ENCODE peak calls at places on chromosomes 1 and 21, in six cellular contexts. I is endothelial cell of umbilical vein, U is GM12878, K is spleen, J is H1, V is heart left ventricle. S is an unnamed sample.

GRCh38 chr1:203632941-203633340 is 6.3 kb downstream of the ATP2B4 start:
- DNase-seq in K (no peak), J (no peak), V (no peak), I (no peak), U (no peak), S (no peak)

GRCh38 chr1:175036476-175036875 is 13.3 kb upstream of the MRPS14 start:
- DNase-seq in U (no peak), V (no peak), K (no peak), I (no peak), J (no peak), S (no peak)

GRCh38 chr1:192706936-192707335 is 71.0 kb downstream of the RGS13 start:
- DNase-seq in J (no peak), I (no peak), U (no peak), K (no peak), V (no peak), S (no peak)

GRCh38 chr21:42386034-42386591 is 9.7 kb downstream of the TMPRSS3 start:
- DNase-seq in J (no peak), K (peak), U (no peak), I (no peak), V (no peak), S (no peak)

GRCh38 chr1:206725053-206725963 is 40.6 kb downstream of the MAPKAPK2 start:
- DNase-seq in K (no peak), V (no peak), I (peak), J (no peak), U (no peak), S (no peak)

GRCh38 chr1:28091043-28091781 is 2.8 kb upstream of the EYA3 start:
- DNase-seq in V (peak), U (peak), K (peak), I (peak), J (no peak), S (peak)

GRCh38 chr1:179143332-179143731 is 61.5 kb downstream of the TOR3A start:
- DNase-seq in K (no peak), U (no peak), J (no peak), I (no peak), V (no peak), S (no peak)

GRCh38 chr1:103525114-103525606 is 339 bp upstream of the RNPC3 start:
- DNase-seq in K (peak), I (peak), V (peak), U (no peak), J (no peak), S (no peak)

GRCh38 chr1:203036537-203036936 is 10.2 kb downstream of the PPFIA4 start:
- DNase-seq in I (no peak), U (no peak), J (no peak), K (no peak), V (no peak), S (no peak)

GRCh38 chr1:248704556-248704955 is 2.0 kb upstream of the OR14I1 start:
- DNase-seq in U (no peak), K (no peak), V (no peak), J (no peak), I (no peak), S (no peak)

GRCh38 chr1:38919075-38919474 is 22.6 kb downstream of the RHBDL2 start:
- DNase-seq in I (no peak), U (no peak), J (no peak), V (no peak), K (no peak), S (no peak)

GRCh38 chr1:12556957-12557935 is 60.8 kb downstream of the DHRS3 start:
- DNase-seq in J (no peak), V (no peak), U (no peak), K (no peak), I (no peak), S (no peak)

GRCh38 chr1:152986578-152986977 is 2.7 kb downstream of the SPRR1A start:
- DNase-seq in K (no peak), V (no peak), I (no peak), J (no peak), U (no peak), S (no peak)

GRCh38 chr1:232726048-232726779 is 79.0 kb upstream of the MAP10 start:
- DNase-seq in V (no peak), K (no peak), U (no peak), I (no peak), J (no peak), S (no peak)

GRCh38 chr1:114025609-114026401 is 46.5 kb downstream of the OLFML3 start:
- DNase-seq in U (no peak), K (no peak), I (no peak), V (no peak), J (no peak), S (no peak)

GRCh38 chr21:31731112-31731801 is 661 bp downstream of the SCAF4 start:
- DNase-seq in U (no peak), K (peak), J (no peak), V (peak), I (no peak), S (peak)

GRCh38 chr1:17717595-17717994 is 37.5 kb upstream of the ACTL8 start:
- DNase-seq in J (no peak), K (no peak), I (no peak), V (no peak), U (no peak), S (no peak)

GRCh38 chr1:182143825-182144661 is 82.5 kb upstream of the ZNF648 start:
- DNase-seq in V (peak), I (peak), K (peak), U (no peak), J (no peak), S (peak)

DNA sequence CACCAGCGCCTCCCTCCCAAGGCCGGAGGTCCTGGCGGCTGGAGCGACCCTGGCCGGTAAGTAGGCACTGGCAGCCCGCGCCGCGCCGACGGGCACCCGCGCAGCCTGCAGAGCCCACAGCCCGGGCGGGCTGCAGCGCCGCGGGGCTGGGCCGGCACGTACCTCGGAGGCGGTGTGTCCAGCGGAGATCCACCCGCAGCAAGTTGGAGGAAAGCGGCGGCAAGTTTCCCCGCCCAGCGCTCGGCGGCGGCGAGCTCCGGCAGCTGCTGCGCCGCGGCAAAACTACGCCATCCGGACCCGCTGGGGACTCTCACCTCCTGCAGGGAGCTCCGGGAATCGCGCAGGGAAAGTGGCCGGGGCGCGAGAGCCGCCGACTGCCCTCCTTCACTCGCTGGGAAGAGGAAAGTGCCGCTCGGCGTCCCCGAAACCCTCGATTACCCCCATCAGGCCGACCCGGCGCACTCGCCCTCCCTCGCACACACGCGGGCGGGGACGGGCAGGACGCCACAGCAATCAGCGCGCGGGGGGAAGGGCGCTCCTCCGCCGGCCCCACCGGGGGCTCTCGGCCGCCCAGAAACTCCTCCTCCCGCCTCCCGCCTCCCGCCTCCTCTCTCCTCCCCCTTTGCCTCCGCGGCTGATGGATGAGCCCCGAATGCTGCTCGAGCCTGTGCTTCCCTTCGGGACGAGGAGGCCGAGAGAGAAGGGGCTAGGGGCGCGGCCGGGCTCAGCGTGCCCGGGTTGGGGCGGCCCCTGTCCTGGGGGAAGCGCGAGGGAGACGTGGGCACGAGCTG is at the start of gene TGFBR3:
- DNase-seq in V (peak), U (no peak), I (peak), J (no peak), K (peak), S (peak)
- TF ChIP-seq POLR2A in V (no peak), U (peak), I (peak), J (no peak), K (peak), S (peak)

GRCh38 chr1:225146478-225146877 is 217.0 kb downstream of the DNAH14 start:
- DNase-seq in I (no peak), K (no peak), V (no peak), J (peak), U (no peak), S (no peak)
- H3K27ac ChIP-seq in I (no peak), K (no peak), V (no peak), J (no peak), U (no peak), S (no peak)

DNA sequence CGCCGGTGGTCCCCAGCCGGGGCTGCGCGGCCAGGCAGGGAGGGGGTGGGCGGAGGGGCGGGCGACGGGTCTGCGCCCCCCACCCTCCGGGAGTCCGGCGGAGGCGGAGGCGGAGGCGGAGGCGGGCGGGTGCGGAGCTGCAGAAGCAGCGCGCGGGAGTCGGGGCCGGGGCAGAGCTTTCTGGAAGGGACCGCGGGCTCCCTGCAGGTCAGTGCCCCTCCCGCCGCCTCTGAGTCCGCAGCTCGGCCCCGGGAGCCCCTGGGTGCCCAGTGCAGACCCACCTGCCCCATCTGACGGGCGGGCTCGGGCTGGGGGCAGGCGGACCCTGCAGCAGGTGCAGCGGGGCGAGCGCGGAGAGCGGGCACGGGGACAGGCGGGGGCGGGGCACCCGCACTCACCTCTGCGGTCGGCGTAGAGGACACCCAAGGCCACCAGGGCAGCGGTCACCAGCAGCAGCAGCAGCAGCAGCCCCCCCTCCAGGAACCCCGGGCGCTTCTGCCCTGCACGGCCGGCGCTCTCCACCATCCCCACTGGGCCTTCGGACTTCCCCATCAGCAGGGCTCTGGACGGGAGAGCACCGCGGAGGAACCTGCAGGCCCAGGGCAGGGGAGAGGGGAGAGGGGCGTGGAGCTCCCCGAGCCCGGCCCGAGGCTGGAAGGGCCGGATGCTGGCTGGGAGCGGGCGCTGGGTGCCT is 3.7 kb downstream of the MMEL1 start:
- DNase-seq in V (no peak), J (no peak), U (no peak), K (peak), I (no peak), S (no peak)
- TF ChIP-seq POLR2A in V (no peak), J (no peak), U (no peak), K (no peak), I (no peak), S (no peak)

GRCh38 chr1:200674838-200675587 is 5.3 kb upstream of the DDX59 start:
- DNase-seq in I (no peak), V (no peak), U (no peak), J (no peak), K (no peak), S (no peak)
- H3K27ac ChIP-seq in I (no peak), V (no peak), U (no peak), J (no peak), K (no peak), S (no peak)

GRCh38 chr21:45288441-45288841 is 746 bp upstream of the POFUT2 start:
- DNase-seq in V (no peak), U (no peak), I (no peak), J (no peak), K (no peak), S (peak)

GRCh38 chr21:45286671-45287437 is 841 bp downstream of the POFUT2 start:
- DNase-seq in I (peak), U (no peak), K (peak), V (peak), J (no peak), S (peak)

GRCh38 chr21:45289655-45290515 is 2.2 kb upstream of the POFUT2 start:
- DNase-seq in J (no peak), I (no peak), K (no peak), U (no peak), V (no peak), S (peak)

GRCh38 chr21:45289134-45289533 is 1.4 kb upstream of the POFUT2 start:
- DNase-seq in V (no peak), I (no peak), U (no peak), K (no peak), J (no peak), S (no peak)

DNA sequence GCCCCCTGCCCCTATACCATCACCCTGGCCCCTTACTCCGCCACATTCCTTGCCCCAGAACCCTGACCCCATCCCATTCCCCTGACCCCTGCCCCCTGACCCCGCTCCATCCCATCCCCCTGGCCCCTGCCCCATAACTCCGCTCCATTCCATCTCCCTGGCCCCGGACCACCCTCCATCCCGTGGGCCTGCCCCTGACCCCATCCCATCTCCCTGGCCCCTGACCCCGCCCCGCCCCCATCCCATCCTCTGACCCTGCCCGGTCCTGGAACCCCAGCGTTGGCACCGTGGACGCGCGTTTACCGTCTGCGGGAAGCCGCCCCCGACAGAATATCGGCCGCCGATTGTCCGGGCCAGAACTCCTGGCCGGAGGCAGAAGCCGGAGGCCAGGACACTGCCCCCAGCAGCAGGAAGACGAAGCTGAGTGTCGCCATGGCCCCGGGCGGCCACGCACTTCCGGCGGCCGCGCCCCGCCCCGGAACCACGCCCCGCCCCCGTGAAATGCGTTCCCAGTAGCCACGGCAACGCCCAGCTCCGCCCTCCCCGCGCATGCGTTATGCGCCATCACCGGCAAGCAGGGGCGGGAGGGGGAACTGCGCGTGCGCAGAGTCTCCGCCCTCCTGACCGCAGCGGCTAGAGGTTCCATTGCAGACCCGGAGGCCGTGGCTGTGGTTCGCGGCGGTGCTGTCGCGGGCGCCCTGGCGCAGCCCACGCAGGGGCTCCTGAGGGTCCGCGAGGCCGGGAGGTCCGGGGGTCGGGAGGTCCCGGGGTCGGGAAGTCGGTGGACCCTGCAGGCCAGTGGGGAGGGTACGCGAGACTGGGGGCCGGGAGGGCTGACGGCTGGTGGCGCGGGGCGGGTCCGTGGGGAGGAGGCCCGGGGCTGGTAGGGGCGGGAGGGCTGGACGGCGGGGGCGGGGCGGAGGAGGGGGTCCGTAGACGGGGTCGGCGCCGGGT is at the start of gene POFUT2:
- DNase-seq in J (peak), U (peak), V (peak), I (peak), K (peak), S (peak)
- TF ChIP-seq POLR2A in J (no peak), U (peak), V (peak), I (peak), K (peak), S (no peak)

DNA sequence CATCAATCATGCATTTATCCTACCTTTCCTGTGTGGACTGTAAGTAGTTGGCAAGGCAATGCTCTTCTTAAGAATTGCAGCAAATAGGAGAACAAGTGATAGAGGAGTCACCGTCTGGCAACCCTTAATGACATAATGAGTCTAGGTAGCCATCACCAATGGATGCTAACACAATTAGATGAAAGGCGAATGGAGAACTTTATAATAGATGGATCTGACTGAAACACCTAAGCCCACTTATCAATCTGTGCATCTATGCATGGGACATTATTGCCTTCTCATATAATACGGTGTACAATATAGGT is 18.9 kb upstream of the CAPN8 start:
- DNase-seq in U (no peak), I (no peak), K (no peak), V (no peak), J (no peak), S (no peak)
- H3K27ac ChIP-seq in U (no peak), I (no peak), K (no peak), V (no peak), J (no peak), S (no peak)

DNA sequence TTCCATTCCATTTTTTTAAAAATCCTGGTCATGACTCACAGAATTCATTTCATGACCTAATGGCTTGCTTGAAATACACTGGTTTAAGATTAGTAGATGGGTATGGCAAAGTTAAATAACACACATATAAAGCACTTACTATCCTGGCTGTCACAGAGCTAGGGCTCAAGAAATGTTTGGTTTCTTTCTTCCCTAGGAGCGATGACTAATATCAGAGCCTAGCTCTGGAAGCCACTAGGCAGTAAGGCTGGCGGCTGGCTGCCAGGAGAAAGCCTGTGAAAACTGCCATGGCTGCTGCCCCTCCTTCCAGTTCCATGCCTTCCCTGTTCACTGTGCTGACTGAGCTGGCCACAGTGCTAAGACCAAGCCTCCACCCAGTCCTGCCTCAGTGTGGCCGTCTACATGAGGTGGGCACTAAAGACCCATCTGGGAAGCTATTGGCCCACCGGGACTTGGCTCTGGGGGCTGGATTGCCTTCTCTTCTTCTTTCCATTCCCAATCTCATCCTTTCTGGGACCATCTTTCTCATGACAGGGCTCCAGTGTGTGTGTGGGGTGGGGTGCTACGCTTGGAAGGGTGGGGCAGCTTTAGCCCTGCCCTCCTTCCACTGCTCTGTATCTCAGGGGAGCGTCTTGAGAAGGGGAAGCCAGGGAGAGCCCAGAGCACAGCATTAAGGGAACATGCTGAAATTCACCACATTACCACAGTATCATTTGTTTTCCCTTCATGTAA is 10.8 kb upstream of the ASCL5 start:
- DNase-seq in J (no peak), I (peak), U (no peak), K (peak), V (peak), S (no peak)
- TF ChIP-seq POLR2A in J (no peak), I (no peak), U (no peak), K (no peak), V (no peak), S (no peak)

DNA sequence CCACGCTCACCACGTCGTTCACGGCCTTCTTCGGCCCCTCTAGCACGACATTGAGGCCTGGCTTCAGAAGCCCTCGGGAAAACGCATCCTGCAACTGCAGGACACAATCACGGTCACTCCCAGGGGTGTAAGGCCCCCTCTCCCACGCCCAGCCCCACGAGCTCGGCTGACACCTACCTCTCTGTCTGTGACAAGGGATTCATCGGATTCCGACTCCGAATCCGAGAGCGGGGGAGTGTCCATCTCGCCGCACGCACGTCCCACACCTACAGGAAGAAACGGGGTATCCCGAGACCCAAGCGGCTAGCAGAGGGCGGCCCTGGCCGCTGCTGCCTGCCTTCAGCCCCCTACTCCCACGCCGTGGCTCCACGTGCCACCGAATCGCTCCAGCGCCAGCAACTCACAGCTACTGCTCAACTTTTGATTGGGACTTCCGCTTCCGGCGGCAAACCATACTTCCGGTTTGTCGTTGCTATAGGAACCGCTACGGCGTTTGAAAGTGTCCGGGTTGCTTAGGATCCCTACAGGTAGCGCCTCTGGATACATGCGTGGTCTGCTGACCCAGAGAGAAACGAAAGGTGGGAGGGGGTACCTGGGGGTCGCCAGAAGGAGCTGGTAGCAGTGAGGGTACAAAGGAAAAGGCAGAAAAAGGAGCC is at the start of the genes CFAP57 and EBNA1BP2:
- DNase-seq in V (peak), U (peak), J (peak), K (peak), I (peak), S (peak)
- H3K27ac ChIP-seq in V (peak), U (peak), J (peak), K (peak), I (peak), S (peak)

S was measured in breast epithelium.